ENCODE peak calls at places on chromosomes 16 and 17, in seven cellular contexts. I is psoas muscle; T is PC-3; W is CD8-positive, alpha-beta T cell; C is fibroblast of lung; H is cardiac muscle cell; Q is stomach. R is an unnamed sample.

GRCh38 chr17:48283390-48283789 is 146.6 kb downstream of the SKAP1 start:
- DNase-seq in T (no peak), C (no peak), I (no peak), H (no peak), Q (no peak), W (no peak), R (no peak)

GRCh38 chr16:57749101-57749692 is 13.6 kb downstream of the KATNB1 start:
- DNase-seq in Q (no peak), W (no peak), H (no peak), C (no peak), T (no peak), I (peak), R (no peak)

GRCh38 chr16:57759541-57760356 is 24.2 kb downstream of the KATNB1 start:
- DNase-seq in H (no peak), C (no peak), W (no peak), T (peak), I (peak), Q (no peak), R (no peak)

GRCh38 chr16:14172200-14172805 is 101.2 kb downstream of the MRTFB start:
- DNase-seq in H (no peak), W (no peak), Q (no peak), C (peak), T (peak), I (no peak), R (peak)

GRCh38 chr17:43171761-43172487 is 910 bp downstream of the NBR1 start:
- DNase-seq in Q (no peak), T (peak), I (no peak), W (no peak), H (peak), C (peak), R (peak)

GRCh38 chr16:21646721-21647561 is 5.5 kb downstream of the IGSF6 start:
- DNase-seq in Q (peak), W (peak), C (no peak), T (no peak), H (no peak), I (no peak), R (no peak)

GRCh38 chr16:85286970-85287814 is 174.9 kb upstream of the CIBAR2 start:
- DNase-seq in T (no peak), Q (no peak), C (peak), H (no peak), I (peak), W (no peak), R (no peak)

GRCh38 chr16:77223184-77223583 is 24.0 kb downstream of the SYCE1L start:
- DNase-seq in W (no peak), C (no peak), Q (no peak), H (no peak), T (peak), I (no peak), R (no peak)

GRCh38 chr17:5583426-5584382 is 605 bp downstream of the NLRP1 start:
- DNase-seq in T (no peak), H (no peak), C (no peak), I (peak), Q (no peak), W (no peak), R (no peak)

GRCh38 chr16:81899601-81900000 is 111.7 kb downstream of the SDR42E1 start:
- DNase-seq in I (no peak), W (no peak), Q (no peak), C (no peak), T (no peak), H (no peak), R (no peak)

GRCh38 chr17:81491193-81491592 is 21.4 kb downstream of the ACTG1 start:
- DNase-seq in Q (no peak), T (peak), W (no peak), H (no peak), C (no peak), I (no peak), R (no peak)

GRCh38 chr17:74541176-74542111 is 4.5 kb downstream of the CD300C start:
- DNase-seq in T (no peak), Q (no peak), I (no peak), C (no peak), W (no peak), H (no peak), R (no peak)

GRCh38 chr17:76710863-76711611 is at the start of gene MXRA7:
- DNase-seq in W (peak), H (peak), I (peak), C (peak), Q (peak), T (peak), R (no peak)

GRCh38 chr16:30996324-30996999 is 11.5 kb downstream of the HSD3B7 start:
- DNase-seq in W (no peak), T (peak), C (no peak), Q (no peak), I (no peak), H (no peak), R (no peak)

GRCh38 chr16:30995927-30996323 is 10.9 kb downstream of the HSD3B7 start:
- DNase-seq in H (no peak), C (no peak), W (no peak), T (no peak), I (no peak), Q (no peak), R (no peak)

GRCh38 chr16:30998852-30999761 is 11.3 kb downstream of the STX1B start:
- DNase-seq in W (no peak), T (no peak), H (no peak), Q (no peak), C (no peak), I (no peak), R (no peak)

GRCh38 chr16:30997000-30997886 is 12.2 kb downstream of the HSD3B7 start:
- DNase-seq in Q (peak), T (peak), H (peak), I (peak), C (peak), W (peak), R (no peak)

DNA sequence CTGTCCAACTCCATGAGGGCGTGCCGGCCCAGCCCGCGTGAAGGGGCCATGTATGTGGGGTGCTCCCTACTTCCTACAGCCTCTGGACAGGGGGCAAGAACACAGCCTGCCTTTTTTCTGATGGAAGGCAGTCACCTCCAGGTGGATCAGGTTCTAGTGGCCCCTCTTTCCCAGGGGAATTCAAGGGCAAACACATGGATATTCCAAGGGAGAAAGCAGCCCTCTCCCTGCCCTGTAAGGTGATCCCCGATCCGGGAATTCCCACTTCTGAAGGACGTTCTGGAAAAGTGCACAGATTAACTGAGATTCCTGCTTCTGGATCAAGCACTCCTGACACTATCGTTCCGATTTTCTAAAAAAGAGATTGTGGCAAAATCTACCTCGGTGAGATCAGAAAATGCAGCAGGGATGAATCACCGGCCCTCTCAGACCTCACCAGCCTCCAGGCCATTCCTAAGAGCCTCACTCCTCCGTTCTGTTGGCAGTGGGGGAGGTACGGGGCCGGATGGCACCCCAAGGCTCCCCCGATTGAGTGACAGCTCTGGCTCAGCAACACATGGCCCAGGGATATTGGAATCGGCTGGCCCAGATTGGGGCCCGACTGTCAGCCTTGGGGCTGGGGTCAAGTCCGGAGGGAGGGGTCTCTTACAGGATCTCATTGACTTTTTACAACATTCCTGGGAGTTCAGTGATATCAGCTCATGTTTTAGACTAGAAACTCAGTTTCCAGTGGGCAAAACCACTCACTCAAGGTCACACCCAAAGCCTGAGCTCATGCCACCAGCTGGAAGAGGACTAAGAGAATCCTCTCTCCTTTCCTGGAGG is 12.3 kb downstream of the STX1B start:
- DNase-seq in I (no peak), H (no peak), T (peak), Q (no peak), C (peak), W (no peak), R (peak)
- TF ChIP-seq CTCF in I (no peak), H (no peak), T (no peak), Q (no peak), C (no peak), W (no peak), R (no peak)

GRCh38 chr16:30482366-30482765 is 9.8 kb downstream of the ITGAL start:
- DNase-seq in H (no peak), W (no peak), C (no peak), T (no peak), Q (no peak), I (no peak), R (no peak)

GRCh38 chr16:30484887-30485286 is 12.3 kb downstream of the ITGAL start:
- DNase-seq in T (no peak), Q (no peak), H (no peak), W (no peak), C (no peak), I (no peak), R (no peak)

GRCh38 chr16:30488764-30489595 is 16.4 kb downstream of the ITGAL start:
- DNase-seq in H (no peak), W (no peak), C (no peak), I (no peak), Q (no peak), T (no peak), R (no peak)

GRCh38 chr16:30490210-30490609 is 17.7 kb downstream of the ITGAL start:
- DNase-seq in W (no peak), Q (no peak), C (no peak), T (no peak), H (no peak), I (no peak), R (no peak)

DNA sequence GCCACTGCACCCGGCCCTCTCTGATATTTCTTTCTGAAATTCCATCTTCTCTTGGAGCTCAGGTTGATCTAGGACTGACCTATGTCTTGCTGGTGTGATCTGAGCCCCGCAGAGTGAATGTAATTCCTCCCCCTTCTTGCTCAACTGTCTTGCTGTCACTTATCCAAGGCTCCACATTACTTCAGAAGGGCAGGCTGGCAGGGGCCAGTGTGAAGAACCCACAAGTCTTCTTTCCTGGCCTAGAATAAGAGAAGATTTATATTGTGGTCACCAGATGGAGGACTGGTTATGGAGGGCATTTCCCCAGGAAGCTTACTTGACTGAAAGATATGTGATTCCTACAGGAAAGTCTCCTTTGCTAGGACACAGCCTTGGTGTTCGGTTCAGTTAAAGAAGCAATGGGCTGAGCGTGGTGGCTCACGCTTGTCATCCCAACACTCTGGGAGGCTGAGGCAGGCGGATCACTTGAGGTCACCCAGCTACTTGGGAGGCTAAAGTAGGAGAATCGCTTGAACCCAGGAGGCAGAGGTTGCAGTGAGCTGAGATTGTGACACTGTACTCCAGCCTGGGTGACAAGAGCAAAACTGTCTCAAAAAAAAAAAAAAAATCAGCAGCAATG is 13.4 kb downstream of the ITGAL start:
- DNase-seq in I (no peak), W (no peak), T (no peak), Q (no peak), H (no peak), C (peak), R (no peak)
- H3K4me3 ChIP-seq in I (no peak), W (no peak), T (no peak), Q (no peak), H (no peak), C (no peak), R (no peak)

GRCh38 chr16:54937673-54938350 is 7.1 kb downstream of the IRX5 start:
- DNase-seq in W (no peak), H (no peak), C (no peak), I (no peak), Q (no peak), T (no peak), R (no peak)

GRCh38 chr16:54936086-54936978 is 5.7 kb downstream of the IRX5 start:
- DNase-seq in W (no peak), H (peak), C (no peak), I (peak), Q (no peak), T (peak), R (no peak)

GRCh38 chr16:54935411-54936085 is 4.9 kb downstream of the IRX5 start:
- DNase-seq in I (no peak), W (no peak), Q (no peak), H (no peak), T (no peak), C (no peak), R (no peak)

GRCh38 chr16:54938351-54939346 is 8.0 kb downstream of the IRX5 start:
- DNase-seq in C (no peak), H (no peak), W (no peak), Q (no peak), T (no peak), I (no peak), R (no peak)

DNA sequence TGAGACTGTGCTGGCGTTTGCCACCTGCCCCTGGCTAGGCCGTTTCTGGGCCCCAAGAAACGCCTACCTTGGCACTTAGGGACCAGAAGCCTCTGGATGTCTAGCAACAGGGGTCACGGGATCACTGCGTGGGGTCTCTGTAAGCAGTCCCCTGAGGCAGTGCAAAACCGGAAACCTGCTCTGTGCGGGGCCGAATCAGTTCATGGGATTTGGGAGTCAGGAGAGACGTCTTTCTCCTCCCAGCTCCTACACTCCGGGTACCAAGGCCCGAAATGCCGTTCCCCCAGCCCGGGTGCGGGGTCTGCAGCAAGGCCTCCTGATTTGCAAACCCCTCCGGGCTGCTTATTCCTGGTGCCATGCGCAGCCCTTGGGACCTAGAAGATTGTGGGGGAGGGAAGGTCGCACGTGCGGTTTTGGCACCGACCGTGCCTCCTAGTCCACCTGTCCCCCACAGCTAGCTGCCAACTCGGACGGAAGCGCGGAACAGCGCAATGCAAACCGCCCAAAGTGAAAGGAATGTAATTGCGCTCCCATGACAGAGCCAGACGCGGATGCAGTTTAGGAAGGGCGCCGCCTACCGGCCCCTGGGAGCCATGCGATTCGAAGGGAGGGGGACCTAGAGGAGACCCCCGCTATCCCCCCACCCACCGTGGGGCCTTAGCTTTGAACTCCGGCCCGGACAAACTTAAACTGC is 6.5 kb downstream of the IRX5 start:
- DNase-seq in H (peak), I (peak), C (no peak), W (no peak), T (no peak), Q (no peak), R (peak)
- TF ChIP-seq CTCF in H (peak), I (peak), C (no peak), W (no peak), T (peak), Q (no peak), R (peak)

GRCh38 chr17:19414396-19415280 is 3.6 kb downstream of the RNF112 start:
- DNase-seq in Q (no peak), C (no peak), T (no peak), H (no peak), W (no peak), I (no peak), R (no peak)

GRCh38 chr17:19412510-19412909 is 1.5 kb downstream of the RNF112 start:
- DNase-seq in Q (no peak), W (no peak), C (no peak), H (no peak), I (no peak), T (no peak), R (no peak)

GRCh38 chr17:19411641-19412040 is 609 bp downstream of the RNF112 start:
- DNase-seq in Q (no peak), T (no peak), H (no peak), W (no peak), C (no peak), I (no peak), R (no peak)

GRCh38 chr17:19413725-19414124 is 2.7 kb downstream of the RNF112 start:
- DNase-seq in I (no peak), H (no peak), Q (no peak), C (no peak), T (no peak), W (no peak), R (no peak)

GRCh38 chr17:19412984-19413383 is 2.0 kb downstream of the RNF112 start:
- DNase-seq in H (no peak), T (no peak), I (no peak), Q (no peak), C (no peak), W (no peak), R (no peak)
- H3K4me3 ChIP-seq in H (no peak), T (no peak), I (no peak), Q (no peak), C (no peak), W (no peak), R (no peak)

DNA sequence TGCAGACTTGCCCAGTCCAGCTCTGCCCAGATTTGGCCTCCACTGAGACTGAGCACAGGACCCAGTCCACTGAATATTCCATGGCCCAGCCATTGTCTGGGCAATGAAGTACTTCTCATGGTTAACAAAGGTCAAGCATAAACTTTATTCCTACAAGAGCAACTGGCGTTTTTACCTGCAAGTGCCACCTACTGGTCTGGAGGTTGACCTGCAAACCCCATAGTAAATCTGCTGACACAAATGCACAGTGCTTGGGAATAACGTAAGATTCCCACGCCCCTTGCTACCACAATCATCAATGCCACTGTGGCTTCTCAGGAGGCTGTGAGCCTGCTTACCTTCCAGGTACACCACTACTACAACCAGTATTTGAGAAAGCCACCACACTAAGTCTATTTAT is 170.2 kb downstream of the CEP112 start:
- DNase-seq in W (no peak), T (peak), H (no peak), Q (no peak), I (no peak), C (no peak), R (no peak)
- TF ChIP-seq CTCF in W (no peak), T (peak), H (no peak), Q (no peak), I (no peak), C (no peak), R (no peak)

GRCh38 chr16:1155353-1156110 is 2.6 kb downstream of the CACNA1H start:
- DNase-seq in Q (no peak), I (no peak), C (no peak), W (no peak), T (no peak), H (no peak), R (no peak)
- H3K4me3 ChIP-seq in Q (peak), I (peak), C (no peak), W (no peak), T (peak), H (no peak), R (no peak)

R was measured in astrocyte of the cerebellum.